ENCODE peak calls at places on chromosomes 11 and 22, in nine cellular contexts. O is upper lobe of right lung, Z is kidney, B is H9, A is IMR-90, W is neural crest cell, E is GM23338, M is Peyer's patch, F is glutamatergic neuron. K is an unnamed sample.
A peak's percentile ranks its signal among the peaks of the same experiment; 100 is the strongest.

GRCh38 chr11:113045146-113045545 is 83.9 kb downstream of the NCAM1 start:
- DNase-seq in O (no peak), Z (no peak), B (peak; percentile 48), A (no peak), W (no peak), E (no peak), M (no peak), F (no peak), K (no peak)

GRCh38 chr22:27718186-27719032 is 83.1 kb downstream of the MN1 start:
- DNase-seq in O (peak; percentile 64), Z (peak; percentile 86), B (peak; percentile 42), A (peak; percentile 98), W (no peak), E (no peak), M (peak; percentile 64), F (no peak), K (no peak)

GRCh38 chr11:27464155-27464759 is 8.3 kb downstream of the LGR4 start:
- DNase-seq in O (no peak), Z (no peak), B (no peak), A (peak; percentile 44), W (no peak), E (peak; percentile 55), M (no peak), F (no peak), K (no peak)

GRCh38 chr11:111441443-111441842 is 62.4 kb upstream of the POU2AF1 start:
- DNase-seq in O (no peak), Z (no peak), B (no peak), A (peak; percentile 99), W (no peak), E (no peak), M (no peak), F (no peak), K (no peak)

GRCh38 chr11:104772806-104773241 is 125.4 kb downstream of the CASP12 start:
- DNase-seq in O (no peak), Z (no peak), B (no peak), A (peak; percentile 96), W (no peak), E (no peak), M (no peak), F (no peak), K (no peak)

GRCh38 chr11:44814881-44815592 is 88.3 kb downstream of the TSPAN18 start:
- DNase-seq in O (peak; percentile 49), Z (no peak), B (no peak), A (peak; percentile 35), W (no peak), E (no peak), M (no peak), F (no peak), K (no peak)

GRCh38 chr11:12402691-12403120 is 25.3 kb downstream of the PARVA start:
- DNase-seq in O (no peak), Z (no peak), B (no peak), A (no peak), W (no peak), E (no peak), M (no peak), F (no peak), K (no peak)

GRCh38 chr11:125376117-125376516 is 119.9 kb downstream of the FEZ1 start:
- DNase-seq in O (peak; percentile 74), Z (no peak), B (peak; percentile 43), A (no peak), W (no peak), E (peak; percentile 25), M (peak; percentile 22), F (no peak), K (no peak)

GRCh38 chr22:44130076-44130711 is 50.5 kb upstream of the PARVG start:
- DNase-seq in O (peak; percentile 40), Z (peak; percentile 40), B (no peak), A (peak; percentile 17), W (no peak), E (no peak), M (no peak), F (no peak), K (no peak)

GRCh38 chr11:3916962-3917361 is 61.5 kb downstream of the STIM1 start:
- DNase-seq in O (no peak), Z (no peak), B (no peak), A (no peak), W (no peak), E (no peak), M (no peak), F (no peak), K (no peak)

GRCh38 chr11:128552783-128553661 is 34.3 kb downstream of the ETS1 start:
- DNase-seq in O (no peak), Z (no peak), B (no peak), A (peak; percentile 87), W (peak; percentile 33), E (no peak), M (no peak), F (no peak), K (peak; percentile 84)

GRCh38 chr11:67572747-67573419 is 10.7 kb upstream of the GSTP1 start:
- DNase-seq in O (peak; percentile 77), Z (no peak), B (peak; percentile 77), A (peak; percentile 48), W (peak; percentile 30), E (peak; percentile 87), M (peak; percentile 63), F (peak; percentile 54), K (no peak)

GRCh38 chr11:22635689-22636088 is 10.1 kb upstream of the FANCF start:
- DNase-seq in O (no peak), Z (no peak), B (peak; percentile 32), A (no peak), W (no peak), E (peak; percentile 21), M (no peak), F (no peak), K (no peak)

GRCh38 chr11:22634897-22635629 is 9.4 kb upstream of the FANCF start:
- DNase-seq in O (no peak), Z (no peak), B (peak; percentile 72), A (peak; percentile 18), W (no peak), E (peak; percentile 51), M (peak; percentile 66), F (no peak), K (no peak)

DNA sequence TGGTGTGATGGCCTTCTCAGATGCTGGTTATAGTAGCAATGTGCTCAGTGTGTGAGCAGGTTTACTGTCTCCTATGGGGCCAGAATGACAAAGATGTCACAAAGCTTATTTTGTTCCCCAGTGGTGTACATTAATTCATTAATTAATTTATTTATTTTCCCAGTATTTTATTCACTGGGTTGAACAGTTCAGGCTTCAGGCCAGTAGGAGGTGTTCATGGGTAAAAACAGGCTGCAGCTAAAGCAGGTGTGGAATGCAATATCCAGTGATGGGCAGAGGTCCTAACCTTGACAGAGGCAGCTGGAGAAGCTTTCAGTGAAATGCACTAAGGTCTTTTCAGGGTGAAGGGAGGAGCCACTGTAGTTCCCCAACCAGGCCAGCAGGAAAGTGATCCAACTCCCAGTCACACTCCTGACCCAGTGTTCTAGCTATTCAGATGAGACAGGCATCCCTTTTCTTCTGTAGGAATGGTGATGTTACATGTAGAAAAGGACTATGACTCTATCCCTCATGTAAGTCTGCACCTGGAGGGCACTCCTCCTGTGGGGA is 7.8 kb upstream of the FANCF start:
- DNase-seq in O (no peak), Z (no peak), B (peak; percentile 31), A (no peak), W (no peak), E (peak; percentile 48), M (no peak), F (no peak), K (no peak)
- TF ChIP-seq CTCF in O (no peak), Z (no peak), B (peak; percentile 47), A (no peak), W (peak; percentile 29), E (peak; percentile 37), M (peak; percentile 21), F (peak; percentile 44), K (no peak)

DNA sequence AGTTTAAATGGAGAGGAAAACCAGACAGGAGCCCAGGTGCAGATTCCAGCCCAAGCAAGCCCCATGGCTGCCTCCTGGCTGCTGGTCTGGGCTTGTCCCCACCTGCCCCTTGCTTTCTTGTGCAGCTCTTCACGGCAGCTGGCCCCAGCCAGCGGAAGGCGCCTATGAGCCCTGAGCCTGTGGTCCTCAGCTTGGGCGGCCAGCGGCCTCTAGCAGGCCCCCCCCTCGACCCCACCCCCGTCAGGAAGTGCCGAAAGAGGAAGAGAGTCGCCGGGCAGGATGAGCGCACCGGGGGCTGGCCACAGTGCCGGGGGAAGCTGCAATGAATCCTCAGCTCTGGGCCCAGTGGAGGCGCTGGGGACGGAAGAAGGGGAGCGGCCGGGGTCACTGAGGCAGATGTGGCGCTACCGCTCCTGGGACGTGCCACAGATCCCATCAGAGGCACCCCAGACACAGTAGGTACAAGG is 2.1 kb upstream of the DGKZ start:
- DNase-seq in O (peak; percentile 84), Z (peak; percentile 89), B (peak; percentile 83), A (no peak), W (no peak), E (peak; percentile 69), M (no peak), F (peak; percentile 38), K (peak; percentile 76)
- TF ChIP-seq CTCF in O (no peak), Z (no peak), B (peak; percentile 36), A (no peak), W (no peak), E (peak; percentile 23), M (no peak), F (no peak), K (no peak)

DNA sequence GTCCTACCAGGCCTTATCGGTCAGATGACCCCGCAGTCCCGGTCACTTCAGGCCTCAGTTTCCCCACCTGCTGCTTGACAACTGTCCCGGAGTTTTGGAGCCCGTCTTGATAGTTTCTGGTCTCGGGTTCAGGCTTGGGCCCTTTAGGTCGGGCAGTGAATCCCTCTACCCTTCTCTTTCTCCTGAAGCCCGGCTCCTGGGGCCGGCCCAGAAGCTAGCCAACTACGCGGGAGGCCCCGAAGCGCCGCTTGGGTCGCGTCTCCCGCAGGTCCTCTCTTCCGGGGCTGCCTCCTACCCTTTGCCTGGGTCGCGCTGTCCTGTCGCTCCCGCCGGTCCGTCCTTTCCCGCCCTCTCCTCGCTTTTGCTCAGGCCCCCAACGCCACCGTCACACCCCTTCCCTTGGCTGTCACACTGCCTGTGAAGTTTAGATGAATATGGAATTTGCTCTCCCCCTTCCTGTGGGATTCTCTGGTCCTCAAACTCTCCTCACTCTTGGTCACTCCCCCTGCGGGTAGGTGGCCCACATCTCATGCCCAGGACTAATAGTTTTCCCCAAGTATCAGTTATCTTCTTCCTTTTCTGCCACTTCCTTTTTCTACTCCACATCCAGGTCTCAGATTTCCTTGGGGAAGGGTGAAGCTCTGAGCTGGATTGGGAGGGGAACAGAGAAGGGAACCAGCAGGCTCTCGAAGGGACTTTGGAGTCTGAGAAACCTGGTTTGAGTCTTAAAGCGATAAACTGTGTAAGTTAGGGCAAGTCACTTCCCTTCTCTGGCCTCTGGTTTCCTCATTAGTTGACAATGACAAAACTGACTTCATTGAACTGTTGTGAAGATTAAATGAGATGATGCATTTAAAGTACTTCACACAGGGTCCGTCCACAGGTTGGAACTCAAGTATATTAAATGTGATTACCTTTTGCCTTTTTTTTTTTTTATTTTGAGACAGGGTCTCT is 791 bp downstream of the RAB1B start:
- DNase-seq in O (peak; percentile 73), Z (peak; percentile 83), B (peak; percentile 65), A (peak; percentile 48), W (no peak), E (peak; percentile 72), M (no peak), F (peak; percentile 32), K (peak; percentile 57)
- TF ChIP-seq CTCF in O (peak; percentile 7), Z (no peak), B (peak; percentile 55), A (peak; percentile 40), W (peak; percentile 46), E (peak; percentile 42), M (peak; percentile 5), F (no peak), K (no peak)

DNA sequence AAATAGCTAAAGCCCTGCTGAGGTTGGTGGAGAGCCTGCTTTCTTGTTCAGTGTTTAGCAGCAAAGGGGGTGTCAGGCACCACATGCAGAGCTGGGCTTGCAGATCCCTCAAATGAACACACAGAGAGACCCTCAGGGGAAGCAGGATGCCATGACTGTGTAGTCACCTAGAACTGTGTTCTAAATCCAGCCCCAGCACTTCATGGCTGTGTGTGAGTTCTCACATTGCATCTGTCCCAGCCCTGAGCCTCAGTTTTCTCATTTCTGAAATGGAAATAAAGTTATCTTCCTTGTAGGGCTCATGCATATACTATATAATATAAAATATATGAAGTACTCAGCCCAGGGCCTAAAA is 47.1 kb downstream of the CWC15 start:
- DNase-seq in O (no peak), Z (no peak), B (no peak), A (peak; percentile 27), W (no peak), E (no peak), M (no peak), F (no peak), K (no peak)
- TF ChIP-seq CTCF in O (no peak), Z (no peak), B (no peak), A (no peak), W (no peak), E (no peak), M (no peak), F (no peak), K (no peak)